ENCODE peak calls at places on chromosomes 5 and 9, in five cellular contexts. One of them, this sample, is unnamed.

GRCh38 chr9:114775981-114776380 is 29.9 kb downstream of the TNFSF15 start:
- DNase-seq in HEK293T: no peak
- DNase-seq in A172: no peak
- DNase-seq in NB4: no peak
- DNase-seq in NCI-H1930: no peak
- DNase-seq in this sample: no peak

GRCh38 chr9:89097219-89097618 is 81.4 kb downstream of the SHC3 start:
- DNase-seq in HEK293T: no peak
- DNase-seq in NCI-H1930: no peak
- DNase-seq in A172: no peak
- DNase-seq in NB4: no peak
- DNase-seq in this sample: no peak

GRCh38 chr5:76372320-76373054 is 30.6 kb upstream of the IQGAP2 start:
- DNase-seq in HEK293T: no peak
- DNase-seq in A172: peak; percentile 97
- DNase-seq in NB4: peak; percentile 70
- DNase-seq in NCI-H1930: no peak
- DNase-seq in this sample: peak; percentile 27

GRCh38 chr9:20028192-20028848 is 239.5 kb upstream of the SLC24A2 start:
- DNase-seq in HEK293T: no peak
- DNase-seq in A172: no peak
- DNase-seq in NB4: no peak
- DNase-seq in NCI-H1930: no peak
- DNase-seq in this sample: no peak

GRCh38 chr5:98638701-98639100 is 134.8 kb upstream of the RGMB start:
- DNase-seq in NCI-H1930: no peak
- DNase-seq in HEK293T: no peak
- DNase-seq in NB4: no peak
- DNase-seq in A172: peak; percentile 87
- DNase-seq in this sample: no peak

GRCh38 chr5:175693746-175694145 is 35.9 kb downstream of the HRH2 start:
- DNase-seq in A172: no peak
- DNase-seq in HEK293T: no peak
- DNase-seq in NCI-H1930: no peak
- DNase-seq in NB4: peak; percentile 69
- DNase-seq in this sample: no peak

GRCh38 chr5:15092801-15093200 is 221.2 kb upstream of the ANKH start:
- DNase-seq in A172: no peak
- DNase-seq in HEK293T: no peak
- DNase-seq in NB4: no peak
- DNase-seq in NCI-H1930: no peak
- DNase-seq in this sample: no peak

GRCh38 chr5:43573058-43573457 is 16.2 kb upstream of the PAIP1 start:
- DNase-seq in NB4: no peak
- DNase-seq in A172: no peak
- DNase-seq in NCI-H1930: no peak
- DNase-seq in HEK293T: no peak
- DNase-seq in this sample: peak; percentile 51

GRCh38 chr9:136079211-136079915 is 15.7 kb downstream of the NACC2 start:
- DNase-seq in NB4: peak; percentile 41
- DNase-seq in HEK293T: no peak
- DNase-seq in NCI-H1930: no peak
- DNase-seq in A172: peak; percentile 68
- DNase-seq in this sample: no peak

GRCh38 chr5:56763711-56764466 is 51.5 kb upstream of the MAP3K1 start:
- DNase-seq in A172: peak; percentile 80
- DNase-seq in HEK293T: no peak
- DNase-seq in NCI-H1930: no peak
- DNase-seq in NB4: peak; percentile 99
- DNase-seq in this sample: peak; percentile 41

GRCh38 chr9:115413304-115413703 is 295.3 kb upstream of the TNC start:
- DNase-seq in A172: no peak
- DNase-seq in NB4: no peak
- DNase-seq in HEK293T: no peak
- DNase-seq in NCI-H1930: no peak
- DNase-seq in this sample: no peak

GRCh38 chr5:38023799-38024198 is 184.0 kb upstream of the GDNF start:
- DNase-seq in A172: no peak
- DNase-seq in NCI-H1930: no peak
- DNase-seq in HEK293T: no peak
- DNase-seq in NB4: no peak
- DNase-seq in this sample: no peak